ENCODE peak calls at places on chromosomes 6 and 20, in eight cellular contexts. One of them, this sample, is unnamed.

GRCh38 chr6:139553916-139554315 is 179.5 kb upstream of the CITED2 start:
- DNase-seq in esophagus squamous epithelium: no peak
- DNase-seq in A549: no peak
- DNase-seq in heart left ventricle: no peak
- DNase-seq in ovary: no peak
- DNase-seq in vagina: no peak
- DNase-seq in gastrocnemius medialis: no peak
- DNase-seq in transverse colon: no peak
- DNase-seq in this sample: no peak

GRCh38 chr6:169752074-169752623 is 727 bp downstream of the ERMARD start:
- DNase-seq in esophagus squamous epithelium: no peak
- DNase-seq in A549: no peak
- DNase-seq in heart left ventricle: no peak
- DNase-seq in ovary: no peak
- DNase-seq in vagina: no peak
- DNase-seq in gastrocnemius medialis: no peak
- DNase-seq in transverse colon: no peak
- DNase-seq in this sample: peak

GRCh38 chr20:881051-881820 is 34.9 kb downstream of the ANGPT4 start:
- DNase-seq in esophagus squamous epithelium: no peak
- DNase-seq in A549: peak
- DNase-seq in heart left ventricle: no peak
- DNase-seq in ovary: no peak
- DNase-seq in vagina: no peak
- DNase-seq in gastrocnemius medialis: no peak
- DNase-seq in transverse colon: no peak
- DNase-seq in this sample: no peak

GRCh38 chr6:11006060-11006459 is 38.0 kb downstream of the ELOVL2 start:
- DNase-seq in esophagus squamous epithelium: no peak
- DNase-seq in A549: no peak
- DNase-seq in heart left ventricle: no peak
- DNase-seq in ovary: no peak
- DNase-seq in vagina: no peak
- DNase-seq in gastrocnemius medialis: no peak
- DNase-seq in transverse colon: no peak
- DNase-seq in this sample: no peak

GRCh38 chr20:59412896-59413295 is 112.5 kb downstream of the EDN3 start:
- DNase-seq in esophagus squamous epithelium: no peak
- DNase-seq in A549: peak
- DNase-seq in heart left ventricle: no peak
- DNase-seq in ovary: no peak
- DNase-seq in vagina: no peak
- DNase-seq in gastrocnemius medialis: no peak
- DNase-seq in transverse colon: no peak
- DNase-seq in this sample: no peak

GRCh38 chr6:27141472-27142015 is 106.0 kb upstream of the PRSS16 start:
- DNase-seq in esophagus squamous epithelium: no peak
- DNase-seq in A549: no peak
- DNase-seq in heart left ventricle: no peak
- DNase-seq in ovary: no peak
- DNase-seq in vagina: no peak
- DNase-seq in gastrocnemius medialis: no peak
- DNase-seq in transverse colon: no peak
- DNase-seq in this sample: no peak

GRCh38 chr6:116512155-116512559 is 718 bp downstream of the CALHM5 start:
- DNase-seq in esophagus squamous epithelium: no peak
- DNase-seq in A549: no peak
- DNase-seq in heart left ventricle: no peak
- DNase-seq in ovary: no peak
- DNase-seq in vagina: no peak
- DNase-seq in gastrocnemius medialis: no peak
- DNase-seq in transverse colon: no peak
- DNase-seq in this sample: no peak

GRCh38 chr20:17619351-17620093 is 49.6 kb downstream of the DSTN start:
- DNase-seq in esophagus squamous epithelium: no peak
- DNase-seq in A549: no peak
- DNase-seq in heart left ventricle: peak
- DNase-seq in ovary: peak
- DNase-seq in vagina: no peak
- DNase-seq in gastrocnemius medialis: no peak
- DNase-seq in transverse colon: peak
- DNase-seq in this sample: no peak

GRCh38 chr6:149089508-149089907 is 228.0 kb upstream of the TAB2 start:
- DNase-seq in esophagus squamous epithelium: no peak
- DNase-seq in A549: no peak
- DNase-seq in heart left ventricle: no peak
- DNase-seq in ovary: no peak
- DNase-seq in vagina: no peak
- DNase-seq in gastrocnemius medialis: no peak
- DNase-seq in transverse colon: no peak
- DNase-seq in this sample: no peak

GRCh38 chr6:153231048-153231635 is 100.1 kb upstream of the RGS17 start:
- DNase-seq in esophagus squamous epithelium: no peak
- DNase-seq in A549: peak
- DNase-seq in heart left ventricle: peak
- DNase-seq in ovary: no peak
- DNase-seq in vagina: no peak
- DNase-seq in gastrocnemius medialis: no peak
- DNase-seq in transverse colon: peak
- DNase-seq in this sample: peak

GRCh38 chr6:105196076-105196475 is 16.3 kb upstream of the POPDC3 start:
- DNase-seq in esophagus squamous epithelium: no peak
- DNase-seq in A549: no peak
- DNase-seq in heart left ventricle: no peak
- DNase-seq in ovary: no peak
- DNase-seq in vagina: no peak
- DNase-seq in gastrocnemius medialis: no peak
- DNase-seq in transverse colon: no peak
- DNase-seq in this sample: no peak

GRCh38 chr6:56652994-56653393 is 10.3 kb upstream of the DST start:
- DNase-seq in esophagus squamous epithelium: no peak
- DNase-seq in A549: peak
- DNase-seq in heart left ventricle: no peak
- DNase-seq in ovary: no peak
- DNase-seq in vagina: no peak
- DNase-seq in gastrocnemius medialis: no peak
- DNase-seq in transverse colon: no peak
- DNase-seq in this sample: no peak

GRCh38 chr6:28867078-28867414 is 56.7 kb downstream of the TRIM27 start:
- DNase-seq in esophagus squamous epithelium: no peak
- DNase-seq in A549: no peak
- DNase-seq in heart left ventricle: no peak
- DNase-seq in ovary: no peak
- DNase-seq in vagina: no peak
- DNase-seq in gastrocnemius medialis: no peak
- DNase-seq in transverse colon: no peak
- DNase-seq in this sample: peak

GRCh38 chr20:44615169-44615791 is 32.9 kb downstream of the PKIG start:
- DNase-seq in esophagus squamous epithelium: no peak
- DNase-seq in A549: no peak
- DNase-seq in heart left ventricle: peak
- DNase-seq in ovary: no peak
- DNase-seq in vagina: no peak
- DNase-seq in gastrocnemius medialis: no peak
- DNase-seq in transverse colon: no peak
- DNase-seq in this sample: no peak

GRCh38 chr6:99592900-99593299 is 13.7 kb upstream of the PRDM13 start:
- DNase-seq in esophagus squamous epithelium: no peak
- DNase-seq in A549: no peak
- DNase-seq in heart left ventricle: no peak
- DNase-seq in ovary: no peak
- DNase-seq in vagina: no peak
- DNase-seq in gastrocnemius medialis: no peak
- DNase-seq in transverse colon: no peak
- DNase-seq in this sample: no peak

GRCh38 chr6:69456086-69456485 is 340.7 kb downstream of the LMBRD1 start:
- DNase-seq in esophagus squamous epithelium: no peak
- DNase-seq in A549: no peak
- DNase-seq in heart left ventricle: no peak
- DNase-seq in ovary: no peak
- DNase-seq in vagina: no peak
- DNase-seq in gastrocnemius medialis: no peak
- DNase-seq in transverse colon: no peak
- DNase-seq in this sample: no peak

GRCh38 chr20:51930775-51931174 is 128.5 kb upstream of the SALL4 start:
- DNase-seq in esophagus squamous epithelium: no peak
- DNase-seq in A549: peak
- DNase-seq in heart left ventricle: peak
- DNase-seq in ovary: no peak
- DNase-seq in vagina: no peak
- DNase-seq in gastrocnemius medialis: no peak
- DNase-seq in transverse colon: no peak
- DNase-seq in this sample: no peak

GRCh38 chr6:73520688-73521350 is at the start of gene EEF1A1:
- DNase-seq in esophagus squamous epithelium: peak
- DNase-seq in A549: peak
- DNase-seq in heart left ventricle: peak
- DNase-seq in ovary: peak
- DNase-seq in vagina: peak
- DNase-seq in gastrocnemius medialis: peak
- DNase-seq in transverse colon: peak
- DNase-seq in this sample: peak

GRCh38 chr6:73525546-73526330 is 4.9 kb upstream of the EEF1A1 start:
- DNase-seq in esophagus squamous epithelium: no peak
- DNase-seq in A549: no peak
- DNase-seq in heart left ventricle: no peak
- DNase-seq in ovary: no peak
- DNase-seq in vagina: no peak
- DNase-seq in gastrocnemius medialis: no peak
- DNase-seq in transverse colon: no peak
- DNase-seq in this sample: no peak

GRCh38 chr6:73519943-73520687 is 717 bp downstream of the EEF1A1 start:
- DNase-seq in esophagus squamous epithelium: no peak
- DNase-seq in A549: peak
- DNase-seq in heart left ventricle: peak
- DNase-seq in ovary: peak
- DNase-seq in vagina: no peak
- DNase-seq in gastrocnemius medialis: peak
- DNase-seq in transverse colon: peak
- DNase-seq in this sample: peak

GRCh38 chr6:73523434-73524123 is 2.7 kb upstream of the EEF1A1 start:
- DNase-seq in esophagus squamous epithelium: peak
- DNase-seq in A549: peak
- DNase-seq in heart left ventricle: peak
- DNase-seq in ovary: peak
- DNase-seq in vagina: no peak
- DNase-seq in gastrocnemius medialis: peak
- DNase-seq in transverse colon: peak
- DNase-seq in this sample: peak

DNA sequence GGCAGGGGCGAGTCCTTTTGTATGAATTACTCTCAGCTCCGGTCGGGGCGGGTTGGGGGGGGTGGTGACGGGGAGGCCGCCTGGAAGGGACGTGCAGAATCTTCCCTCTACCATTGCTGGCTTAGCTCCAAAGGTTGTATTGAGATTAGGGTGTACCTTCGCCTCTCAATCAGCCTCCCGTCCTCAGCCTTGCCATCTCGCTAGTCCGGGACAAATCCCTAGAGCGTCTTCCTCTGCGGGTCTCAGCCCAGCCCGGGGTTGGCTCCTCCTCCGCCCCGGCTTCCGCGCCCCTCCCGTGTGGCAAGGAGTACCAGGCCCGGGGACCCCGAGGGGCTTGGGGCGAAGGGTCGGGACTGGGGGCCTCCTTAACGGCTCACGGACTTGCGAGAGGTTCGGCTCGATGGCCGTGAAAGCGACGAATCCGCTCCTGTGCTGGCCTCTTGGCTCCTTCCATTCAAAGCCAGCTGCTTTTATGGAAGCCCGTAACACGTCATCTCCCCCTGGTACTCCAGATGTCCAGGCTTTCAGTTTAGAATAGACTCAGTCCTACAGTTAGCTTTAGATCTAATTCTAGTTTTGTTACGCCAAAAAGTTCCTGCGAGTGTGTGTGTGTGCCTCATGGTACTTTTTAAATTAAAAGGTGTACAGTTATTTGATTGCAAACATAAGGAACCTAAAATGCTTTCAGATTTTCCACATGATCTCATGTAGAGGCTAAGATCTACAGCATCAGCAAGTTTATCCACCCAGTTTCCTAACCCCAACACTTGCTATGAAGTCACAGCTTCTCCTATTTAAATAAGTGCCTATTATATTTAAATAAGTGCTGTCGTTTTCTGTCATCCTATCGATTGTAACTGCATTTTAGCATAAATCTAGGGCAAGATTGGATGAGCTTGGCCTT is 771 bp upstream of the EEF1A1 start:
- DNase-seq in esophagus squamous epithelium: peak
- DNase-seq in A549: peak
- DNase-seq in heart left ventricle: peak
- DNase-seq in ovary: peak
- DNase-seq in vagina: no peak
- DNase-seq in gastrocnemius medialis: peak
- DNase-seq in transverse colon: no peak
- DNase-seq in this sample: peak
- TF ChIP-seq POLR2A in esophagus squamous epithelium: no peak
- TF ChIP-seq POLR2A in A549: peak
- TF ChIP-seq POLR2A in heart left ventricle: no peak
- TF ChIP-seq POLR2A in ovary: peak
- TF ChIP-seq POLR2A in vagina: no peak
- TF ChIP-seq POLR2A in gastrocnemius medialis: no peak
- TF ChIP-seq POLR2A in transverse colon: no peak
- TF ChIP-seq POLR2A in this sample: no peak

GRCh38 chr6:5763871-5764270 is 242.9 kb downstream of the NRN1 start:
- DNase-seq in esophagus squamous epithelium: no peak
- DNase-seq in A549: no peak
- DNase-seq in heart left ventricle: no peak
- DNase-seq in ovary: no peak
- DNase-seq in vagina: no peak
- DNase-seq in gastrocnemius medialis: no peak
- DNase-seq in transverse colon: no peak
- DNase-seq in this sample: no peak
- H3K4me3 ChIP-seq in esophagus squamous epithelium: no peak
- H3K4me3 ChIP-seq in A549: no peak
- H3K4me3 ChIP-seq in heart left ventricle: no peak
- H3K4me3 ChIP-seq in ovary: no peak
- H3K4me3 ChIP-seq in vagina: no peak
- H3K4me3 ChIP-seq in gastrocnemius medialis: no peak
- H3K4me3 ChIP-seq in transverse colon: no peak
- H3K4me3 ChIP-seq in this sample: no peak

GRCh38 chr6:109094351-109095035 is at the start of gene SESN1:
- DNase-seq in esophagus squamous epithelium: peak
- DNase-seq in A549: peak
- DNase-seq in heart left ventricle: peak
- DNase-seq in ovary: peak
- DNase-seq in vagina: peak
- DNase-seq in gastrocnemius medialis: peak
- DNase-seq in transverse colon: peak
- DNase-seq in this sample: peak
- TF ChIP-seq POLR2A in esophagus squamous epithelium: peak
- TF ChIP-seq POLR2A in A549: peak
- TF ChIP-seq POLR2A in heart left ventricle: peak
- TF ChIP-seq POLR2A in ovary: peak
- TF ChIP-seq POLR2A in vagina: no peak
- TF ChIP-seq POLR2A in gastrocnemius medialis: peak
- TF ChIP-seq POLR2A in transverse colon: peak
- TF ChIP-seq POLR2A in this sample: peak

DNA sequence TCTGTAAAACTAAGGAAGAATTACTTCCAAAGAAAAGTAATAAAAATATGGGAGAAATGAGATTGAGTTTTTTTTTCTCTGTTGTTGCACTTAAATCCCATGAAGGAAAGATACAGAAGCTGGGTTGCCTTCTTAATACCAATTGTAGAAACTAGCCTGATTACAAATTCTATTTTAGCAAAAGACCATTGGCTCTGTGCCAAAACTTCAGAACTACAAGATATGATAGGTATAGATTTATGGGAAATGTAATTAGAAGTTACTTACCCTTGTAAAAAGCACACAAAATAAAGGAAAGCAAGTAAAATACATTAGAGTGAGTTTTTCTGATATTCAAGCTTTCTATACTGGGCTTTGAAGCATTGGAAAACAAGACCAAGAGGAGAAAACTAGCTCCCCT is 73.5 kb upstream of the SCGN start:
- DNase-seq in esophagus squamous epithelium: no peak
- DNase-seq in A549: no peak
- DNase-seq in heart left ventricle: no peak
- DNase-seq in ovary: no peak
- DNase-seq in vagina: no peak
- DNase-seq in gastrocnemius medialis: no peak
- DNase-seq in transverse colon: no peak
- DNase-seq in this sample: no peak
- H3K4me3 ChIP-seq in esophagus squamous epithelium: no peak
- H3K4me3 ChIP-seq in A549: no peak
- H3K4me3 ChIP-seq in heart left ventricle: no peak
- H3K4me3 ChIP-seq in ovary: no peak
- H3K4me3 ChIP-seq in vagina: no peak
- H3K4me3 ChIP-seq in gastrocnemius medialis: no peak
- H3K4me3 ChIP-seq in transverse colon: no peak
- H3K4me3 ChIP-seq in this sample: no peak